ENCODE peak calls at places on chromosome 21, in four cellular contexts. U, G, D and M are unnamed samples.

GRCh38 chr21:37363936-37364335 is 2.6 kb upstream of the DYRK1A start:
- DNase-seq in U (no peak), G (no peak), D (no peak), M (no peak)

GRCh38 chr21:42194863-42195262 is 24.1 kb upstream of the ABCG1 start:
- DNase-seq in U (no peak), G (no peak), D (no peak), M (no peak)

GRCh38 chr21:37669249-37669648 is 247.0 kb downstream of the KCNJ6 start:
- DNase-seq in U (no peak), G (no peak), D (no peak), M (no peak)

GRCh38 chr21:36780861-36781260 is 81.9 kb downstream of the SIM2 start:
- DNase-seq in U (no peak), G (no peak), D (no peak), M (no peak)

GRCh38 chr21:32459972-32460371 is 47.5 kb downstream of the EVA1C start:
- DNase-seq in U (no peak), G (peak), D (no peak), M (no peak)

GRCh38 chr21:35814858-35815619 is 245.3 kb downstream of the SETD4 start:
- DNase-seq in U (no peak), G (peak), D (no peak), M (no peak)

GRCh38 chr21:42845296-42845965 is 33.9 kb downstream of the WDR4 start:
- DNase-seq in U (no peak), G (no peak), D (no peak), M (no peak)

GRCh38 chr21:22585558-22585957 is 1587.3 kb downstream of the NCAM2 start:
- DNase-seq in U (no peak), G (no peak), D (no peak), M (no peak)

GRCh38 chr21:46229133-46229922 is 754 bp upstream of the LSS start:
- DNase-seq in U (no peak), G (no peak), D (peak), M (peak)

GRCh38 chr21:35829014-35829525 is 231.3 kb downstream of the SETD4 start:
- DNase-seq in U (no peak), G (no peak), D (no peak), M (no peak)

GRCh38 chr21:15893902-15894301 is 164.1 kb downstream of the USP25 start:
- DNase-seq in U (no peak), G (no peak), D (no peak), M (no peak)

GRCh38 chr21:28539623-28539988 is 453.1 kb downstream of the LTN1 start:
- DNase-seq in U (no peak), G (no peak), D (no peak), M (no peak)

GRCh38 chr21:42191978-42192595 is 26.9 kb upstream of the ABCG1 start:
- DNase-seq in U (no peak), G (no peak), D (no peak), M (no peak)

GRCh38 chr21:17083084-17083483 is 429.8 kb upstream of the CXADR start:
- DNase-seq in U (no peak), G (no peak), D (no peak), M (no peak)

GRCh38 chr21:33384851-33385331 is 18.3 kb upstream of the IFNGR2 start:
- DNase-seq in U (peak), G (no peak), D (no peak), M (no peak)

GRCh38 chr21:40512590-40512989 is 334.4 kb downstream of the DSCAM start:
- DNase-seq in U (no peak), G (no peak), D (peak), M (no peak)

GRCh38 chr21:36028127-36029069 is 31.9 kb downstream of the SETD4 start:
- DNase-seq in U (peak), G (peak), D (peak), M (peak)

GRCh38 chr21:28705616-28706015 is 287.1 kb downstream of the LTN1 start:
- DNase-seq in U (no peak), G (no peak), D (no peak), M (no peak)

GRCh38 chr21:43719748-43720538 is 1.0 kb downstream of the PDXK start:
- DNase-seq in U (no peak), G (no peak), D (no peak), M (no peak)

GRCh38 chr21:42696026-42696380 is 42.6 kb downstream of the PDE9A start:
- DNase-seq in U (no peak), G (no peak), D (no peak), M (no peak)

GRCh38 chr21:24456358-24456757 is 1150.9 kb downstream of the MRPL39 start:
- DNase-seq in U (no peak), G (no peak), D (no peak), M (no peak)

GRCh38 chr21:20617130-20617529 is 381.1 kb upstream of the NCAM2 start:
- DNase-seq in U (no peak), G (no peak), D (no peak), M (no peak)

GRCh38 chr21:36964832-36965719 is 1.4 kb downstream of the HLCS start:
- DNase-seq in U (no peak), G (no peak), D (peak), M (no peak)

GRCh38 chr21:26964379-26964778 is 2.5 kb downstream of the ADAMTS5 start:
- DNase-seq in U (no peak), G (peak), D (no peak), M (no peak)

GRCh38 chr21:42939581-42940413 is 14.4 kb upstream of the ERVH48-1 start:
- DNase-seq in U (no peak), G (peak), D (no peak), M (no peak)

GRCh38 chr21:25330266-25330665 is 277.0 kb downstream of the MRPL39 start:
- DNase-seq in U (no peak), G (peak), D (no peak), M (no peak)

GRCh38 chr21:45846373-45847160 is 135.0 kb upstream of the COL6A1 start:
- DNase-seq in U (no peak), G (peak), D (no peak), M (no peak)

GRCh38 chr21:16323586-16323985 is 593.8 kb downstream of the USP25 start:
- DNase-seq in U (no peak), G (peak), D (no peak), M (no peak)

GRCh38 chr21:27275294-27275927 is 308.5 kb upstream of the ADAMTS5 start:
- DNase-seq in U (no peak), G (peak), D (no peak), M (no peak)